ENCODE peak calls at places on chromosomes 4 and X, in seven cellular contexts. I is H9, R is IMR-90, D is neuronal stem cell, K is H1, A is mesenchymal stem cell, B is trophoblast cell. O is an unnamed sample.

GRCh38 chr4:181745933-181746627 is 497.1 kb upstream of the TENM3 start:
- DNase-seq in I (no peak), R (no peak), D (no peak), K (no peak), A (no peak), B (peak), O (peak)

GRCh38 chrX:17736856-17737706 is at the start of gene SCML1:
- DNase-seq in I (peak), R (peak), D (peak), K (peak), A (peak), B (peak), O (peak)

GRCh38 chr4:30870513-30870912 is 150.3 kb downstream of the PCDH7 start:
- DNase-seq in I (no peak), R (no peak), D (no peak), K (no peak), A (no peak), B (no peak), O (no peak)

GRCh38 chrX:154482786-154483185 is 3.6 kb downstream of the UBL4A start:
- DNase-seq in I (peak), R (no peak), D (no peak), K (no peak), A (no peak), B (no peak), O (no peak)

GRCh38 chr4:62449538-62449937 is 1249.4 kb downstream of the ADGRL3 start:
- DNase-seq in I (no peak), R (no peak), D (no peak), K (no peak), A (no peak), B (no peak), O (peak)

GRCh38 chrX:71367396-71367795 is 1.2 kb downstream of the TAF1 start:
- DNase-seq in I (no peak), R (no peak), D (no peak), K (no peak), A (no peak), B (peak), O (peak)

GRCh38 chrX:99051639-99052038 is 1358.4 kb downstream of the PCDH19 start:
- DNase-seq in I (no peak), R (no peak), D (no peak), K (no peak), A (no peak), B (no peak), O (no peak)

GRCh38 chrX:134753185-134754008 is 95.1 kb upstream of the PLAC1 start:
- DNase-seq in I (no peak), R (peak), D (no peak), K (no peak), A (peak), B (peak), O (no peak)

GRCh38 chrX:149074429-149074828 is 430.7 kb downstream of the IDS start:
- DNase-seq in I (no peak), R (no peak), D (no peak), K (no peak), A (peak), B (no peak), O (peak)

GRCh38 chrX:153517421-153517820 is at the start of gene ATP2B3:
- DNase-seq in I (no peak), R (no peak), D (no peak), K (no peak), A (no peak), B (no peak), O (no peak)

GRCh38 chr4:54784188-54784671 is 126.5 kb downstream of the KIT start:
- DNase-seq in I (no peak), R (peak), D (no peak), K (no peak), A (peak), B (peak), O (no peak)

GRCh38 chrX:95885074-95885473 is 799.6 kb upstream of the DIAPH2 start:
- DNase-seq in I (no peak), R (no peak), D (no peak), K (no peak), A (peak), B (no peak), O (no peak)

GRCh38 chr4:74181225-74181624 is 23.3 kb downstream of the MTHFD2L start:
- DNase-seq in I (no peak), R (peak), D (no peak), K (no peak), A (peak), B (no peak), O (no peak)

GRCh38 chr4:153428816-153429592 is 37.2 kb upstream of the TMEM131L start:
- DNase-seq in I (no peak), R (peak), D (no peak), K (no peak), A (no peak), B (no peak), O (no peak)

GRCh38 chr4:153549401-153549800 is 83.2 kb downstream of the TMEM131L start:
- DNase-seq in I (no peak), R (peak), D (no peak), K (no peak), A (no peak), B (peak), O (no peak)

GRCh38 chrX:47560179-47560830 is 700 bp upstream of the ARAF start:
- DNase-seq in I (no peak), R (peak), D (no peak), K (no peak), A (peak), B (no peak), O (no peak)

GRCh38 chr4:106092361-106093040 is 197.2 kb downstream of the NPNT start:
- DNase-seq in I (no peak), R (no peak), D (no peak), K (no peak), A (no peak), B (no peak), O (no peak)

GRCh38 chrX:53441531-53442321 is 7.6 kb upstream of the HSD17B10 start:
- DNase-seq in I (peak), R (peak), D (peak), K (peak), A (peak), B (peak), O (peak)

GRCh38 chrX:122245175-122245574 is 938.9 kb upstream of the GRIA3 start:
- DNase-seq in I (peak), R (no peak), D (no peak), K (no peak), A (no peak), B (no peak), O (no peak)

GRCh38 chr4:9997881-9998280 is 23.4 kb downstream of the SLC2A9 start:
- DNase-seq in I (no peak), R (no peak), D (no peak), K (no peak), A (no peak), B (no peak), O (no peak)

GRCh38 chr4:121784975-121785374 is 16.1 kb upstream of the EXOSC9 start:
- DNase-seq in I (no peak), R (peak), D (no peak), K (no peak), A (peak), B (peak), O (no peak)

GRCh38 chr4:73224886-73225285 is 33.7 kb downstream of the ANKRD17 start:
- DNase-seq in I (no peak), R (no peak), D (no peak), K (no peak), A (no peak), B (peak), O (peak)

GRCh38 chr4:122065915-122066314 is 86.2 kb upstream of the BLTP1 start:
- DNase-seq in I (no peak), R (no peak), D (no peak), K (no peak), A (no peak), B (no peak), O (no peak)

GRCh38 chrX:147533426-147533825 is 378.3 kb upstream of the FMR1 start:
- DNase-seq in I (no peak), R (no peak), D (no peak), K (no peak), A (no peak), B (no peak), O (no peak)

DNA sequence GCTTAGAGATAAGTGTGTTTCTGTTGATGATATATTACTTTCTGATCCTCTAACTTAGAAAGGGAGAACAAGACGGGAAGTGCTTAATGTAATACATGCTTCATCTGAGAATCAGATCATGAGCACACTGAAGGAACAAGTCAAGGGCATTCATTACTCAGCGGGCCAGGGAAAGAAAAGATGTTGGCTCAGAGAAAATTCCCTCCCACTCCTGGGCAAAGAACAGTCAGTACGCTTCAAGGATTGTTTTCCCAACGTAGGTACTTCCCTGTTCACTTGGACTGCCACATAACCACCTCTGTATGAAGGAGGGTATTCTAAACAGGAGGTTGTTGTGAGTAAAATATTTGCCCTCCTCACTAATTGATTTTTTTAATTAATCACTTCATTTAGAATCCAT is 374.5 kb upstream of the FMR1 start:
- DNase-seq in I (no peak), R (no peak), D (no peak), K (no peak), A (no peak), B (no peak), O (no peak)
- H2BK5ac ChIP-seq in I (no peak), R (no peak), D (no peak), K (no peak), A (no peak), B (no peak), O (no peak)

DNA sequence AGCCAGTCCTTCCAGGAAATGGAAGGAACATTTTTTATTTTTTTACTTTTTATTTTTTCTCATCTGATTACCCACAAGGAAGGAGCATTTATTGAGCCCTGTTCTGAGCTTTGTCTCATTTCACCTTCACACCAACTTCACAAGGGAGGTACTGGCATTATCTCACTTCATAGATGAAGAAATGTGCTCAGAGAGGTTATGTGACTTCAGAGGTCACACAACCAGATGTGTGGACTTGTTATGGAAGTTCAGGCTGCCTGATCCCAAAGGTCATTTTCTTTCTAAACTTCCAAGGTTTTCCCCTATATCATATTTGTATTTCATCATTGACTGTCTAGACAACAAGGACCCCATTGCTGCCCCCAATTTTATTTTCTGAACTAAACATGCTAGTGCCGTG is 160.3 kb downstream of the DCLK2 start:
- DNase-seq in I (no peak), R (peak), D (no peak), K (no peak), A (no peak), B (no peak), O (no peak)
- H2BK5ac ChIP-seq in I (no peak), R (peak), D (no peak), K (no peak), A (no peak), B (no peak), O (no peak)

GRCh38 chr4:95362066-95362465 is 186.7 kb downstream of the UNC5C start:
- DNase-seq in I (no peak), R (no peak), D (no peak), K (no peak), A (no peak), B (no peak), O (no peak)
- H2BK5ac ChIP-seq in I (no peak), R (no peak), D (no peak), K (no peak), A (no peak), B (no peak), O (no peak)

DNA sequence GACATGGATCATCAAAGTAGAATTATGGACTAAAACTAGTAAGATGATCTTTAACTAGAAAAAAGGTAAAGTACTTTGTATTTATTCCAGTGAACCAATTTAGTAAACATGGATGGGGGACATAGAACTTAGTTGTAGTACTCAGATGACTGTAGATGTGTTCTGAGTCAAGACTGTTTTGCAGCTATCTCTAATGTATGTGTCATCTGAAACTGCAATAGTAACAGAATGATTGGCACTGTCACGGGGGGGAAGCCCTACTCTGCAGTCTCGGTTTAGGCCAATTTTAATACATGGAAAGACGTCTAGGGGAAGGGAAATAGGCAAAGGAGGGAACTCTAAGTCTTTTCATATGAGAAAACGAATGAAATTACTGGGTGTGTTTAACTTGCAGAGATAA is 121.8 kb downstream of the GLRA3 start:
- DNase-seq in I (no peak), R (no peak), D (no peak), K (no peak), A (no peak), B (no peak), O (no peak)
- H2BK5ac ChIP-seq in I (no peak), R (no peak), D (no peak), K (no peak), A (no peak), B (no peak), O (no peak)

GRCh38 chrX:26309262-26309661 is 93.3 kb downstream of the MAGEB5 start:
- DNase-seq in I (no peak), R (no peak), D (no peak), K (no peak), A (no peak), B (no peak), O (no peak)
- H2BK5ac ChIP-seq in I (no peak), R (no peak), D (no peak), K (no peak), A (no peak), B (no peak), O (no peak)

GRCh38 chr4:7971881-7972500 is 32.3 kb upstream of the AFAP1 start:
- DNase-seq in I (no peak), R (no peak), D (no peak), K (no peak), A (no peak), B (peak), O (no peak)

GRCh38 chr4:7976634-7977033 is 37.0 kb upstream of the AFAP1 start:
- DNase-seq in I (no peak), R (no peak), D (no peak), K (no peak), A (no peak), B (no peak), O (no peak)

GRCh38 chr4:7973545-7973981 is 33.9 kb upstream of the AFAP1 start:
- DNase-seq in I (no peak), R (peak), D (no peak), K (no peak), A (peak), B (peak), O (no peak)

GRCh38 chr4:7976025-7976424 is 36.4 kb upstream of the AFAP1 start:
- DNase-seq in I (no peak), R (no peak), D (no peak), K (no peak), A (no peak), B (peak), O (no peak)

GRCh38 chr4:7974425-7974824 is 34.8 kb upstream of the AFAP1 start:
- DNase-seq in I (no peak), R (no peak), D (no peak), K (no peak), A (no peak), B (no peak), O (no peak)
- H2BK5ac ChIP-seq in I (no peak), R (no peak), D (no peak), K (no peak), A (no peak), B (no peak), O (no peak)

GRCh38 chr4:1288786-1289185 is 905 bp upstream of the MAEA start:
- DNase-seq in I (no peak), R (no peak), D (no peak), K (no peak), A (no peak), B (no peak), O (no peak)
- H2BK5ac ChIP-seq in I (no peak), R (no peak), D (no peak), K (no peak), A (no peak), B (no peak), O (no peak)

GRCh38 chr4:48016141-48017107 is at the start of the genes CNGA1 and NIPAL1:
- DNase-seq in I (peak), R (peak), D (peak), K (peak), A (peak), B (peak), O (peak)
- H2BK5ac ChIP-seq in I (no peak), R (no peak), D (peak), K (no peak), A (no peak), B (peak), O (no peak)

GRCh38 chr4:5973486-5974220 is 44.6 kb downstream of the C4orf50 start:
- DNase-seq in I (no peak), R (no peak), D (no peak), K (no peak), A (no peak), B (no peak), O (no peak)

GRCh38 chr4:5976431-5976830 is 41.8 kb downstream of the C4orf50 start:
- DNase-seq in I (peak), R (no peak), D (no peak), K (no peak), A (no peak), B (no peak), O (peak)

GRCh38 chr4:5973033-5973432 is 45.2 kb downstream of the C4orf50 start:
- DNase-seq in I (no peak), R (no peak), D (no peak), K (no peak), A (no peak), B (no peak), O (no peak)

GRCh38 chr4:5972571-5972970 is 45.7 kb downstream of the C4orf50 start:
- DNase-seq in I (no peak), R (no peak), D (no peak), K (no peak), A (no peak), B (no peak), O (no peak)

DNA sequence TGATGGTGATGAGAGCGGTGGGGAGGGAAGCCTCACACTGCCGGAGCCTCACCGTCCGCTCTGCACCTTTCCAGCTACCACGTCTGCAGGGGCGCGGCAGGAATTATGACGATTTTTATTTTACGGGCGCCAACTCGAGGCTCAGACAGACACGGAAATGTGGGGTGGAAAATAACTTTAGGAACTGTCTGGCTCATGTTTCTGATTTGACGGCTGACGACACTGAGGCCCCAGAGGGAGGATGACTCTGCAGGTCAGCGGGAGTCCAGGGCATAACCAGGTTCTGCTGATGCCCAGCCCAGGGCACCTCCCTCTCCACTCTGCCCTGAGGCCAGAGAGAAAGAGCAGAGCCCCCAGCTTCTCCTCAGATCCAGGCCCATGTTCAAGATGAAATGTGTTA is 43.9 kb downstream of the C4orf50 start:
- DNase-seq in I (no peak), R (no peak), D (no peak), K (no peak), A (no peak), B (no peak), O (no peak)
- H2BK5ac ChIP-seq in I (no peak), R (no peak), D (no peak), K (no peak), A (no peak), B (no peak), O (no peak)